ENCODE peak calls at places on chromosomes 1 and 21, in eight cellular contexts. D is germinal center; E is IMR-90; C is stimulated activated CD4-positive, alpha-beta T cell treated with anti-CD3 and anti-CD28 coated beads, TNF-alpha, amount 100 ng/mL, for 4 hours; Z is NCI-H1048; H is NCI-H82; X is heart right ventricle; S is endodermal cell. T is an unnamed sample.

GRCh38 chr1:99527078-99527477 is 118.8 kb upstream of the PALMD start:
- DNase-seq in S (no peak), H (peak), E (peak), C (no peak), X (no peak), D (no peak), Z (no peak), T (peak)

GRCh38 chr1:159817276-159818041 is 9.2 kb upstream of the SLAMF8 start:
- DNase-seq in D (no peak), H (no peak), X (no peak), C (no peak), E (no peak), Z (no peak), S (no peak), T (no peak)

GRCh38 chr1:92029241-92029922 is 403 bp upstream of the EPHX4 start:
- DNase-seq in X (no peak), S (peak), H (no peak), D (no peak), E (peak), C (peak), Z (no peak), T (no peak)

GRCh38 chr1:38005195-38006007 is at the start of gene FHL3:
- DNase-seq in D (peak), C (no peak), E (peak), S (peak), H (peak), X (peak), Z (peak), T (peak)

GRCh38 chr1:168261390-168261789 is 19.3 kb upstream of the TBX19 start:
- DNase-seq in C (no peak), E (peak), D (no peak), Z (peak), S (no peak), X (no peak), H (no peak), T (no peak)

GRCh38 chr1:193417945-193418744 is 231.7 kb upstream of the B3GALT2 start:
- DNase-seq in X (no peak), C (no peak), H (no peak), E (peak), S (no peak), D (no peak), Z (no peak), T (peak)

GRCh38 chr1:98468111-98468717 is 193.3 kb upstream of the SNX7 start:
- DNase-seq in H (peak), Z (no peak), D (no peak), X (no peak), S (no peak), C (no peak), E (peak), T (peak)

GRCh38 chr1:23779826-23780371 is 1.7 kb downstream of the PITHD1 start:
- DNase-seq in D (no peak), H (no peak), S (no peak), C (no peak), Z (no peak), X (no peak), E (peak), T (peak)

GRCh38 chr1:30908886-30909777 is 574 bp upstream of the SDC3 start:
- DNase-seq in X (no peak), D (no peak), Z (no peak), S (peak), H (peak), C (no peak), E (no peak), T (no peak)

GRCh38 chr1:29747136-29747670 is 510.9 kb downstream of the PTPRU start:
- DNase-seq in X (no peak), S (no peak), Z (no peak), H (no peak), C (no peak), E (no peak), D (no peak), T (no peak)

GRCh38 chr1:30818568-30819243 is 61.1 kb upstream of the LAPTM5 start:
- DNase-seq in Z (no peak), D (no peak), H (peak), C (no peak), X (no peak), S (no peak), E (peak), T (no peak)

GRCh38 chr1:3219005-3219724 is 150.2 kb downstream of the PRDM16 start:
- DNase-seq in Z (no peak), H (no peak), X (peak), C (no peak), D (no peak), S (no peak), E (no peak), T (no peak)

GRCh38 chr1:1434131-1434811 is 1.2 kb upstream of the VWA1 start:
- DNase-seq in Z (no peak), S (peak), C (no peak), H (no peak), E (no peak), D (peak), X (peak), T (no peak)

GRCh38 chr1:159171254-159171687 is at the start of gene CADM3:
- DNase-seq in E (no peak), D (no peak), H (peak), X (no peak), Z (no peak), C (no peak), S (peak), T (no peak)

GRCh38 chr1:106746448-106747085 is 309.9 kb upstream of the PRMT6 start:
- DNase-seq in D (peak), C (no peak), S (no peak), H (peak), E (no peak), X (no peak), Z (peak), T (peak)

GRCh38 chr1:153533689-153534201 is 2.0 kb downstream of the S100A6 start:
- DNase-seq in Z (no peak), E (peak), X (no peak), D (no peak), H (peak), C (no peak), S (peak), T (no peak)

GRCh38 chr1:161763522-161764098 is 2.5 kb upstream of the ATF6 start:
- DNase-seq in S (peak), X (no peak), C (no peak), H (peak), D (peak), E (no peak), Z (no peak), T (peak)

GRCh38 chr21:42878678-42878992 is 704 bp downstream of the WDR4 start:
- DNase-seq in Z (no peak), D (no peak), H (no peak), S (no peak), X (no peak), C (no peak), E (no peak), T (no peak)

GRCh38 chr1:153520818-153521476 is 14.8 kb downstream of the S100A6 start:
- DNase-seq in Z (no peak), D (no peak), E (no peak), X (no peak), H (no peak), S (no peak), C (no peak), T (no peak)

GRCh38 chr1:26696191-26696644 is 403 bp downstream of the ARID1A start:
- DNase-seq in X (no peak), D (peak), C (no peak), S (no peak), H (no peak), Z (no peak), E (no peak), T (no peak)

GRCh38 chr1:87685366-87686136 is 356.9 kb downstream of the LMO4 start:
- DNase-seq in C (no peak), E (peak), D (no peak), X (no peak), H (no peak), Z (peak), S (no peak), T (no peak)

GRCh38 chr1:22850681-22851080 is 122.0 kb downstream of the LACTBL1 start:
- DNase-seq in C (no peak), S (no peak), Z (no peak), H (no peak), E (peak), D (no peak), X (peak), T (no peak)

GRCh38 chr21:33945652-33946270 is 30.2 kb upstream of the ATP5PO start:
- DNase-seq in Z (no peak), D (no peak), E (no peak), H (no peak), S (no peak), C (no peak), X (no peak), T (peak)

GRCh38 chr1:68565923-68566322 is 69.0 kb upstream of the DEPDC1 start:
- DNase-seq in C (no peak), E (no peak), X (no peak), H (no peak), S (peak), Z (no peak), D (no peak), T (no peak)

GRCh38 chr21:33368576-33368975 is 34.6 kb upstream of the IFNGR2 start:
- DNase-seq in E (no peak), C (no peak), Z (no peak), S (peak), H (no peak), X (no peak), D (no peak), T (no peak)

GRCh38 chr1:240245629-240246020 is 153.9 kb downstream of the FMN2 start:
- DNase-seq in C (no peak), D (no peak), X (no peak), H (no peak), S (no peak), Z (no peak), E (peak), T (no peak)

GRCh38 chr1:218350022-218350525 is 4.9 kb downstream of the TGFB2 start:
- DNase-seq in S (no peak), D (no peak), Z (no peak), C (no peak), E (no peak), H (no peak), X (no peak), T (peak)

GRCh38 chr1:15736666-15737229 is 690 bp downstream of the SLC25A34 start:
- DNase-seq in H (no peak), C (no peak), X (no peak), E (no peak), S (no peak), D (no peak), Z (no peak), T (no peak)

GRCh38 chr21:45595574-45596295 is 47.8 kb upstream of the PCBP3 start:
- DNase-seq in C (no peak), X (no peak), E (no peak), H (no peak), Z (no peak), S (no peak), D (no peak), T (no peak)

GRCh38 chr1:232748910-232749368 is 56.3 kb upstream of the MAP10 start:
- DNase-seq in Z (no peak), S (peak), C (no peak), H (no peak), X (no peak), D (no peak), E (no peak), T (no peak)

GRCh38 chr1:39915499-39916129 is 13.9 kb upstream of the MYCL start:
- DNase-seq in D (no peak), C (no peak), X (no peak), E (no peak), S (no peak), H (no peak), Z (no peak), T (no peak)

GRCh38 chr1:151936203-151936602 is 26.9 kb upstream of the THEM4 start:
- DNase-seq in Z (no peak), C (no peak), X (no peak), E (no peak), H (no peak), D (no peak), S (no peak), T (no peak)

GRCh38 chr21:45542242-45542666 is at the start of gene SLC19A1:
- DNase-seq in X (peak), C (peak), H (peak), D (peak), S (peak), E (peak), Z (peak), T (peak)

GRCh38 chr1:168879906-168880734 is 151.1 kb upstream of the DPT start:
- DNase-seq in E (no peak), S (peak), X (peak), C (no peak), H (peak), Z (no peak), D (no peak), T (no peak)

GRCh38 chr1:156477526-156478249 is 22.9 kb downstream of the MEF2D start:
- DNase-seq in S (no peak), X (no peak), E (no peak), D (no peak), C (no peak), H (no peak), Z (no peak), T (no peak)

GRCh38 chr1:214850432-214851010 is 232.0 kb upstream of the KCNK2 start:
- DNase-seq in X (no peak), E (no peak), C (no peak), S (no peak), H (no peak), D (no peak), Z (no peak), T (no peak)

T was measured in OCI-M1.